ENCODE peak calls at places on chromosomes 6 and 20, in five cellular contexts. X is stomach, U is aorta, Z is skeletal muscle cell, N is tibial artery. T is an unnamed sample.

GRCh38 chr6:142359271-142359960 is 57.6 kb downstream of the ADGRG6 start:
- DNase-seq in X (no peak), U (no peak), Z (no peak), N (no peak), T (no peak)

GRCh38 chr6:116476021-116476678 is 15.0 kb downstream of the CALHM6 start:
- DNase-seq in X (no peak), U (no peak), Z (no peak), N (no peak), T (peak)

GRCh38 chr20:35151739-35152138 is 4.6 kb upstream of the EDEM2 start:
- DNase-seq in X (no peak), U (no peak), Z (no peak), N (no peak), T (no peak)

GRCh38 chr6:27188885-27189418 is 58.5 kb upstream of the PRSS16 start:
- DNase-seq in X (peak), U (peak), Z (peak), N (peak), T (peak)

GRCh38 chr20:34235875-34236274 is 5.3 kb upstream of the ASIP start:
- DNase-seq in X (no peak), U (no peak), Z (no peak), N (no peak), T (no peak)

GRCh38 chr6:155328539-155329459 is 14.5 kb upstream of the TFB1M start:
- DNase-seq in X (peak), U (no peak), Z (no peak), N (no peak), T (no peak)

GRCh38 chr6:151087861-151088598 is 151.7 kb upstream of the AKAP12 start:
- DNase-seq in X (no peak), U (no peak), Z (peak), N (no peak), T (no peak)

GRCh38 chr6:27601668-27602254 is 128.9 kb upstream of the ZNF184 start:
- DNase-seq in X (no peak), U (no peak), Z (no peak), N (no peak), T (no peak)

GRCh38 chr20:24144371-24144770 is 155.8 kb upstream of the GGTLC1 start:
- DNase-seq in X (no peak), U (no peak), Z (no peak), N (no peak), T (peak)

GRCh38 chr6:61606500-61606899 is 679.5 kb downstream of the KHDRBS2 start:
- DNase-seq in X (no peak), U (no peak), Z (no peak), N (no peak), T (no peak)

GRCh38 chr6:37624121-37624520 is 73.6 kb downstream of the MDGA1 start:
- DNase-seq in X (no peak), U (peak), Z (no peak), N (no peak), T (no peak)

GRCh38 chr6:134235937-134236751 is 81.8 kb downstream of the SGK1 start:
- DNase-seq in X (no peak), U (no peak), Z (peak), N (no peak), T (no peak)

GRCh38 chr6:152701081-152701862 is 3.6 kb downstream of the MYCT1 start:
- DNase-seq in X (no peak), U (no peak), Z (no peak), N (no peak), T (no peak)

GRCh38 chr6:168016176-168016620 is 18.7 kb downstream of the KIF25 start:
- DNase-seq in X (no peak), U (no peak), Z (no peak), N (no peak), T (no peak)

GRCh38 chr6:24357336-24358218 is at the start of gene DCDC2:
- DNase-seq in X (peak), U (peak), Z (no peak), N (no peak), T (no peak)

GRCh38 chr6:128659878-128660622 is 139.7 kb upstream of the PTPRK start:
- DNase-seq in X (no peak), U (no peak), Z (no peak), N (no peak), T (no peak)

GRCh38 chr6:33710296-33711121 is 991 bp downstream of the UQCC2 start:
- DNase-seq in X (no peak), U (no peak), Z (no peak), N (no peak), T (no peak)

GRCh38 chr20:34904202-34904621 is 27.8 kb downstream of the ACSS2 start:
- DNase-seq in X (peak), U (no peak), Z (no peak), N (no peak), T (no peak)

GRCh38 chr20:13648872-13649271 is 10.1 kb upstream of the TASP1 start:
- DNase-seq in X (no peak), U (no peak), Z (no peak), N (no peak), T (no peak)

GRCh38 chr6:2029130-2029794 is 216.1 kb downstream of the GMDS start:
- DNase-seq in X (no peak), U (no peak), Z (no peak), N (no peak), T (no peak)

GRCh38 chr20:2767768-2768631 is 32.4 kb downstream of the CPXM1 start:
- DNase-seq in X (peak), U (peak), Z (no peak), N (peak), T (no peak)

GRCh38 chr6:134880487-134881190 is 69.3 kb downstream of the ALDH8A1 start:
- DNase-seq in X (no peak), U (no peak), Z (no peak), N (no peak), T (no peak)

GRCh38 chr6:47103931-47104330 is 61.8 kb upstream of the ADGRF1 start:
- DNase-seq in X (peak), U (no peak), Z (no peak), N (peak), T (no peak)

GRCh38 chr20:47272893-47273590 is 83.5 kb downstream of the ZMYND8 start:
- DNase-seq in X (peak), U (no peak), Z (no peak), N (peak), T (peak)

GRCh38 chr20:32382102-32382950 is 24.2 kb downstream of the ASXL1 start:
- DNase-seq in X (no peak), U (no peak), Z (no peak), N (no peak), T (no peak)

GRCh38 chr20:51995038-51995437 is 192.7 kb upstream of the SALL4 start:
- DNase-seq in X (no peak), U (no peak), Z (no peak), N (no peak), T (no peak)

GRCh38 chr6:45647341-45648138 is 269.8 kb upstream of the SUPT3H start:
- DNase-seq in X (no peak), U (no peak), Z (peak), N (no peak), T (no peak)

GRCh38 chr6:127092486-127092885 is 26.0 kb upstream of the RSPO3 start:
- DNase-seq in X (no peak), U (no peak), Z (no peak), N (no peak), T (no peak)

GRCh38 chr6:13383280-13384163 is 55.2 kb upstream of the TBC1D7 start:
- DNase-seq in X (no peak), U (no peak), Z (no peak), N (no peak), T (no peak)

GRCh38 chr6:136703331-136703846 is 88.9 kb downstream of the MAP3K5 start:
- DNase-seq in X (peak), U (no peak), Z (no peak), N (no peak), T (no peak)

GRCh38 chr20:35604444-35604750 is 11.2 kb upstream of the SPAG4 start:
- DNase-seq in X (peak), U (no peak), Z (no peak), N (no peak), T (no peak)

GRCh38 chr6:128807577-128807976 is 75.4 kb upstream of the LAMA2 start:
- DNase-seq in X (no peak), U (no peak), Z (no peak), N (no peak), T (peak)

GRCh38 chr20:63686492-63687321 is 9.7 kb upstream of the TNFRSF6B start:
- DNase-seq in X (peak), U (peak), Z (no peak), N (peak), T (no peak)

GRCh38 chr6:73314577-73315492 is 39.2 kb downstream of the DPPA5 start:
- DNase-seq in X (no peak), U (no peak), Z (no peak), N (no peak), T (no peak)

GRCh38 chr6:108171291-108171917 is 5.6 kb downstream of the NR2E1 start:
- DNase-seq in X (no peak), U (no peak), Z (no peak), N (no peak), T (no peak)

GRCh38 chr20:14142171-14142570 is 146.9 kb downstream of the MACROD2 start:
- DNase-seq in X (peak), U (no peak), Z (no peak), N (no peak), T (peak)

GRCh38 chr20:25287631-25288290 is 39.9 kb downstream of the PYGB start:
- DNase-seq in X (no peak), U (peak), Z (no peak), N (no peak), T (no peak)

GRCh38 chr6:53530346-53530745 is 14.6 kb downstream of the GCLC start:
- DNase-seq in X (no peak), U (no peak), Z (no peak), N (no peak), T (no peak)

GRCh38 chr6:53532942-53533341 is 12.0 kb downstream of the GCLC start:
- DNase-seq in X (no peak), U (no peak), Z (no peak), N (no peak), T (no peak)

GRCh38 chr6:53529324-53530036 is 15.4 kb downstream of the GCLC start:
- DNase-seq in X (no peak), U (no peak), Z (no peak), N (no peak), T (no peak)

GRCh38 chr6:53530780-53531386 is 14.0 kb downstream of the GCLC start:
- DNase-seq in X (no peak), U (no peak), Z (no peak), N (no peak), T (no peak)

DNA sequence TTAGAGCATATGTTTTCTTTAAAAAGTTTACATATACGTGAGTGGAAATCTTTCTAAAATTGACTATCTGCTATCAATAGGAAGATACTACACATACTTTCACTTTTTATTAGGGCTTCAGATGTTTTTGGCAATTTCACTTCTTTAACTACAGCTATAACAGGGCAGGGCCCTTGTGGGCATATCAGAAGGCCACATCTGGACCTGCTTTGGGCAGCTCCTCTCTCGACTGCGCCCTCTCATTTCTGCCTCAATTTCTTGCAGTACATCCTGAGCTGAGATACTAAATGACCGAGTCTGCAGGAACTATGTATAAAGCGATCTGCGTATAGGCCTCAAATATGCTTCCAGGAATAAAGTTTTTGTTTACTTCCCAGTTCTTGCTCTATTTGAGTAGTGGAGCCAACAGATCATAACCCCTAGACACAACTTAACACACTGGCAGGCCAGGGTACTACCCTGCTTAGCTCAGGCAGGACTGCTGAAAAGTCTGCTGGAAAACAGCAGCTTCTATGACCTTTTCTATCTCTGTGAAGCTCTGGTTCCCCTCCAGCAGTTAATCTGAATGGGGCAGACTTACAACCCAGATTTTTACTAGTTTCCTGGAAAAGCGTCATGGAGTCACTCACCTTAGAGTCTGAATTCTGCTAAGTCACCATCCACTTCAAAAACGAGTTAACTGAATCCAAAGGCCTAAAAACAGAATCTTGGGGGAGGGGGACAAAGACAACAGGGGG is 12.7 kb downstream of the GCLC start:
- DNase-seq in X (no peak), U (no peak), Z (no peak), N (no peak), T (no peak)
- H3K4me3 ChIP-seq in X (no peak), U (no peak), Z (no peak), N (no peak), T (no peak)

GRCh38 chr20:44186674-44187053 is 324 bp downstream of the JPH2 start:
- DNase-seq in X (no peak), U (peak), Z (no peak), N (no peak), T (no peak)
- H3K4me3 ChIP-seq in X (peak), U (peak), Z (peak), N (peak), T (no peak)

GRCh38 chr20:15675813-15676484 is 897.3 kb downstream of the KIF16B start:
- DNase-seq in X (no peak), U (no peak), Z (no peak), N (no peak), T (no peak)
- H3K4me3 ChIP-seq in X (no peak), U (no peak), Z (no peak), N (no peak), T (no peak)

GRCh38 chr6:158819977-158820632 is 937 bp upstream of the EZR start:
- DNase-seq in X (no peak), U (no peak), Z (no peak), N (no peak), T (no peak)

GRCh38 chr6:158828807-158829206 is 9.6 kb upstream of the EZR start:
- DNase-seq in X (no peak), U (no peak), Z (no peak), N (no peak), T (no peak)

GRCh38 chr6:158826819-158827501 is 7.8 kb upstream of the EZR start:
- DNase-seq in X (no peak), U (no peak), Z (no peak), N (no peak), T (no peak)

GRCh38 chr6:158825951-158826306 is 6.8 kb upstream of the EZR start:
- DNase-seq in X (no peak), U (no peak), Z (no peak), N (no peak), T (no peak)

GRCh38 chr6:158825038-158825950 is 6.1 kb upstream of the EZR start:
- DNase-seq in X (no peak), U (no peak), Z (no peak), N (no peak), T (no peak)
- H3K4me3 ChIP-seq in X (no peak), U (no peak), Z (no peak), N (no peak), T (no peak)

GRCh38 chr20:5570031-5570430 is 180.2 kb upstream of the SHLD1 start:
- DNase-seq in X (no peak), U (no peak), Z (no peak), N (no peak), T (no peak)
- H3K4me3 ChIP-seq in X (no peak), U (no peak), Z (no peak), N (no peak), T (no peak)

T was measured in Jurkat, Clone E6-1.